ENCODE peak calls at places on chromosomes 3 and 15, in seven cellular contexts. One of them, this sample, is unnamed.

GRCh38 chr3:26061947-26062346 is 272.1 kb downstream of the OXSM start:
- DNase-seq in SIG-M5: no peak
- DNase-seq in stimulated activated CD8-positive, alpha-beta memory T cell treated with anti-CD3 and anti-CD28 coated beads, Interleukin-15, amount 100 ng/mL, for 4 hours: no peak
- DNase-seq in HCT116: no peak
- DNase-seq in GM03348: no peak
- DNase-seq in Peyer's patch: no peak
- DNase-seq in tibial artery: no peak
- DNase-seq in this sample: no peak

GRCh38 chr15:60814062-60814461 is 335.1 kb upstream of the ICE2 start:
- DNase-seq in Peyer's patch: no peak
- DNase-seq in GM03348: no peak
- DNase-seq in HCT116: no peak
- DNase-seq in stimulated activated CD8-positive, alpha-beta memory T cell treated with anti-CD3 and anti-CD28 coated beads, Interleukin-15, amount 100 ng/mL, for 4 hours: no peak
- DNase-seq in SIG-M5: no peak
- DNase-seq in tibial artery: no peak
- DNase-seq in this sample: no peak

GRCh38 chr15:87728998-87729397 is 527.5 kb downstream of the NTRK3 start:
- DNase-seq in GM03348: no peak
- DNase-seq in tibial artery: no peak
- DNase-seq in HCT116: no peak
- DNase-seq in stimulated activated CD8-positive, alpha-beta memory T cell treated with anti-CD3 and anti-CD28 coated beads, Interleukin-15, amount 100 ng/mL, for 4 hours: no peak
- DNase-seq in SIG-M5: no peak
- DNase-seq in Peyer's patch: no peak
- DNase-seq in this sample: no peak

GRCh38 chr3:133931084-133931483 is 35.4 kb upstream of the RAB6B start:
- DNase-seq in SIG-M5: no peak
- DNase-seq in tibial artery: no peak
- DNase-seq in HCT116: no peak
- DNase-seq in stimulated activated CD8-positive, alpha-beta memory T cell treated with anti-CD3 and anti-CD28 coated beads, Interleukin-15, amount 100 ng/mL, for 4 hours: no peak
- DNase-seq in Peyer's patch: no peak
- DNase-seq in GM03348: no peak
- DNase-seq in this sample: no peak

GRCh38 chr3:196604548-196604947 is 34.9 kb upstream of the NRROS start:
- DNase-seq in stimulated activated CD8-positive, alpha-beta memory T cell treated with anti-CD3 and anti-CD28 coated beads, Interleukin-15, amount 100 ng/mL, for 4 hours: peak; percentile 23
- DNase-seq in tibial artery: no peak
- DNase-seq in SIG-M5: no peak
- DNase-seq in Peyer's patch: no peak
- DNase-seq in GM03348: no peak
- DNase-seq in HCT116: no peak
- DNase-seq in this sample: no peak

GRCh38 chr15:69793783-69794451 is 303.8 kb downstream of the TLE3 start:
- DNase-seq in Peyer's patch: no peak
- DNase-seq in SIG-M5: no peak
- DNase-seq in GM03348: no peak
- DNase-seq in stimulated activated CD8-positive, alpha-beta memory T cell treated with anti-CD3 and anti-CD28 coated beads, Interleukin-15, amount 100 ng/mL, for 4 hours: no peak
- DNase-seq in HCT116: no peak
- DNase-seq in tibial artery: peak; percentile 85
- DNase-seq in this sample: no peak

GRCh38 chr15:49415638-49416037 is 7.4 kb upstream of the FGF7 start:
- DNase-seq in tibial artery: no peak
- DNase-seq in HCT116: no peak
- DNase-seq in GM03348: no peak
- DNase-seq in stimulated activated CD8-positive, alpha-beta memory T cell treated with anti-CD3 and anti-CD28 coated beads, Interleukin-15, amount 100 ng/mL, for 4 hours: no peak
- DNase-seq in Peyer's patch: no peak
- DNase-seq in SIG-M5: no peak
- DNase-seq in this sample: peak; percentile 80

GRCh38 chr15:55403531-55403930 is 4.6 kb downstream of the CCPG1 start:
- DNase-seq in SIG-M5: peak; percentile 75
- DNase-seq in tibial artery: no peak
- DNase-seq in Peyer's patch: no peak
- DNase-seq in GM03348: peak; percentile 41
- DNase-seq in HCT116: no peak
- DNase-seq in stimulated activated CD8-positive, alpha-beta memory T cell treated with anti-CD3 and anti-CD28 coated beads, Interleukin-15, amount 100 ng/mL, for 4 hours: no peak
- DNase-seq in this sample: peak; percentile 67

GRCh38 chr3:36494461-36495109 is 114.3 kb downstream of the STAC start:
- DNase-seq in SIG-M5: no peak
- DNase-seq in stimulated activated CD8-positive, alpha-beta memory T cell treated with anti-CD3 and anti-CD28 coated beads, Interleukin-15, amount 100 ng/mL, for 4 hours: no peak
- DNase-seq in tibial artery: peak; percentile 79
- DNase-seq in Peyer's patch: no peak
- DNase-seq in GM03348: peak; percentile 79
- DNase-seq in HCT116: no peak
- DNase-seq in this sample: peak; percentile 33

GRCh38 chr15:53918180-53919079 is 59.8 kb upstream of the UNC13C start:
- DNase-seq in Peyer's patch: no peak
- DNase-seq in SIG-M5: no peak
- DNase-seq in GM03348: no peak
- DNase-seq in HCT116: no peak
- DNase-seq in tibial artery: no peak
- DNase-seq in stimulated activated CD8-positive, alpha-beta memory T cell treated with anti-CD3 and anti-CD28 coated beads, Interleukin-15, amount 100 ng/mL, for 4 hours: no peak
- DNase-seq in this sample: no peak

GRCh38 chr15:56765252-56765651 is 31.9 kb upstream of the ZNF280D start:
- DNase-seq in HCT116: no peak
- DNase-seq in GM03348: peak; percentile 72
- DNase-seq in tibial artery: no peak
- DNase-seq in SIG-M5: no peak
- DNase-seq in Peyer's patch: no peak
- DNase-seq in stimulated activated CD8-positive, alpha-beta memory T cell treated with anti-CD3 and anti-CD28 coated beads, Interleukin-15, amount 100 ng/mL, for 4 hours: no peak
- DNase-seq in this sample: peak; percentile 84

GRCh38 chr15:81268881-81269601 is 54.9 kb downstream of the STARD5 start:
- DNase-seq in tibial artery: no peak
- DNase-seq in stimulated activated CD8-positive, alpha-beta memory T cell treated with anti-CD3 and anti-CD28 coated beads, Interleukin-15, amount 100 ng/mL, for 4 hours: no peak
- DNase-seq in GM03348: no peak
- DNase-seq in Peyer's patch: no peak
- DNase-seq in HCT116: no peak
- DNase-seq in SIG-M5: no peak
- DNase-seq in this sample: no peak

GRCh38 chr15:61205427-61205826 is 23.7 kb downstream of the RORA start:
- DNase-seq in SIG-M5: no peak
- DNase-seq in GM03348: no peak
- DNase-seq in stimulated activated CD8-positive, alpha-beta memory T cell treated with anti-CD3 and anti-CD28 coated beads, Interleukin-15, amount 100 ng/mL, for 4 hours: no peak
- DNase-seq in HCT116: no peak
- DNase-seq in tibial artery: no peak
- DNase-seq in Peyer's patch: no peak
- DNase-seq in this sample: peak; percentile 36

GRCh38 chr15:80418892-80419537 is 14.8 kb downstream of the ARNT2 start:
- DNase-seq in stimulated activated CD8-positive, alpha-beta memory T cell treated with anti-CD3 and anti-CD28 coated beads, Interleukin-15, amount 100 ng/mL, for 4 hours: no peak
- DNase-seq in SIG-M5: no peak
- DNase-seq in tibial artery: no peak
- DNase-seq in HCT116: peak; percentile 34
- DNase-seq in Peyer's patch: no peak
- DNase-seq in GM03348: peak; percentile 75
- DNase-seq in this sample: peak; percentile 49

GRCh38 chr15:80484312-80484981 is 80.3 kb downstream of the ARNT2 start:
- DNase-seq in stimulated activated CD8-positive, alpha-beta memory T cell treated with anti-CD3 and anti-CD28 coated beads, Interleukin-15, amount 100 ng/mL, for 4 hours: no peak
- DNase-seq in SIG-M5: no peak
- DNase-seq in GM03348: no peak
- DNase-seq in tibial artery: no peak
- DNase-seq in Peyer's patch: no peak
- DNase-seq in HCT116: no peak
- DNase-seq in this sample: peak; percentile 67

GRCh38 chr15:60119101-60119500 is 115.0 kb downstream of the FOXB1 start:
- DNase-seq in HCT116: no peak
- DNase-seq in GM03348: no peak
- DNase-seq in SIG-M5: no peak
- DNase-seq in Peyer's patch: no peak
- DNase-seq in tibial artery: no peak
- DNase-seq in stimulated activated CD8-positive, alpha-beta memory T cell treated with anti-CD3 and anti-CD28 coated beads, Interleukin-15, amount 100 ng/mL, for 4 hours: no peak
- DNase-seq in this sample: no peak

GRCh38 chr3:47250309-47251060 is 32.1 kb downstream of the KIF9 start:
- DNase-seq in Peyer's patch: no peak
- DNase-seq in stimulated activated CD8-positive, alpha-beta memory T cell treated with anti-CD3 and anti-CD28 coated beads, Interleukin-15, amount 100 ng/mL, for 4 hours: no peak
- DNase-seq in HCT116: peak; percentile 41
- DNase-seq in SIG-M5: no peak
- DNase-seq in GM03348: peak; percentile 43
- DNase-seq in tibial artery: no peak
- DNase-seq in this sample: peak; percentile 26

GRCh38 chr3:38102073-38102844 is 34.7 kb downstream of the ACAA1 start:
- DNase-seq in Peyer's patch: no peak
- DNase-seq in tibial artery: no peak
- DNase-seq in SIG-M5: no peak
- DNase-seq in stimulated activated CD8-positive, alpha-beta memory T cell treated with anti-CD3 and anti-CD28 coated beads, Interleukin-15, amount 100 ng/mL, for 4 hours: no peak
- DNase-seq in HCT116: no peak
- DNase-seq in GM03348: no peak
- DNase-seq in this sample: no peak

GRCh38 chr3:187041362-187042061 is 97.8 kb downstream of the RPL39L start:
- DNase-seq in tibial artery: no peak
- DNase-seq in Peyer's patch: no peak
- DNase-seq in GM03348: no peak
- DNase-seq in SIG-M5: no peak
- DNase-seq in HCT116: no peak
- DNase-seq in stimulated activated CD8-positive, alpha-beta memory T cell treated with anti-CD3 and anti-CD28 coated beads, Interleukin-15, amount 100 ng/mL, for 4 hours: no peak
- DNase-seq in this sample: peak; percentile 40

GRCh38 chr3:135621184-135621931 is 344.2 kb upstream of the PPP2R3A start:
- DNase-seq in stimulated activated CD8-positive, alpha-beta memory T cell treated with anti-CD3 and anti-CD28 coated beads, Interleukin-15, amount 100 ng/mL, for 4 hours: no peak
- DNase-seq in GM03348: no peak
- DNase-seq in tibial artery: no peak
- DNase-seq in Peyer's patch: no peak
- DNase-seq in HCT116: no peak
- DNase-seq in SIG-M5: no peak
- DNase-seq in this sample: no peak

GRCh38 chr3:42980909-42981308 is 1.8 kb downstream of the GASK1A start:
- DNase-seq in HCT116: no peak
- DNase-seq in stimulated activated CD8-positive, alpha-beta memory T cell treated with anti-CD3 and anti-CD28 coated beads, Interleukin-15, amount 100 ng/mL, for 4 hours: no peak
- DNase-seq in Peyer's patch: no peak
- DNase-seq in tibial artery: peak; percentile 79
- DNase-seq in GM03348: no peak
- DNase-seq in SIG-M5: no peak
- DNase-seq in this sample: no peak

GRCh38 chr15:68106656-68107055 is 52.5 kb downstream of the PIAS1 start:
- DNase-seq in tibial artery: no peak
- DNase-seq in SIG-M5: no peak
- DNase-seq in stimulated activated CD8-positive, alpha-beta memory T cell treated with anti-CD3 and anti-CD28 coated beads, Interleukin-15, amount 100 ng/mL, for 4 hours: no peak
- DNase-seq in HCT116: no peak
- DNase-seq in GM03348: peak; percentile 35
- DNase-seq in Peyer's patch: no peak
- DNase-seq in this sample: peak; percentile 54

GRCh38 chr15:37059051-37059450 is 41.3 kb downstream of the MEIS2 start:
- DNase-seq in GM03348: peak; percentile 55
- DNase-seq in HCT116: peak; percentile 4
- DNase-seq in SIG-M5: no peak
- DNase-seq in Peyer's patch: no peak
- DNase-seq in tibial artery: no peak
- DNase-seq in stimulated activated CD8-positive, alpha-beta memory T cell treated with anti-CD3 and anti-CD28 coated beads, Interleukin-15, amount 100 ng/mL, for 4 hours: no peak
- DNase-seq in this sample: peak; percentile 83

GRCh38 chr3:124053871-124054270 is 61.9 kb upstream of the ROPN1 start:
- DNase-seq in HCT116: no peak
- DNase-seq in GM03348: no peak
- DNase-seq in SIG-M5: no peak
- DNase-seq in tibial artery: no peak
- DNase-seq in Peyer's patch: no peak
- DNase-seq in stimulated activated CD8-positive, alpha-beta memory T cell treated with anti-CD3 and anti-CD28 coated beads, Interleukin-15, amount 100 ng/mL, for 4 hours: no peak
- DNase-seq in this sample: no peak

GRCh38 chr3:37466660-37467359 is 292.4 kb upstream of the LRRFIP2 start:
- DNase-seq in tibial artery: peak; percentile 81
- DNase-seq in Peyer's patch: no peak
- DNase-seq in SIG-M5: no peak
- DNase-seq in GM03348: no peak
- DNase-seq in HCT116: no peak
- DNase-seq in stimulated activated CD8-positive, alpha-beta memory T cell treated with anti-CD3 and anti-CD28 coated beads, Interleukin-15, amount 100 ng/mL, for 4 hours: no peak
- DNase-seq in this sample: no peak

This sample was measured in astrocyte of the spinal cord.